ENCODE peak calls at places on chromosomes 12 and 14, in nine cellular contexts. I is suprapubic skin, Y is H1, R is transverse colon, Q is A549, C is K562, K is esophagus muscularis mucosa, X is sigmoid colon, B is stomach. E is an unnamed sample.

GRCh38 chr14:55530464-55530863 is 49.5 kb upstream of the KTN1 start:
- DNase-seq in I (no peak), Y (no peak), R (no peak), Q (no peak), C (no peak), K (no peak), X (no peak), B (no peak), E (no peak)

GRCh38 chr12:128914908-128915563 is 61.8 kb downstream of the GLT1D1 start:
- DNase-seq in I (no peak), Y (no peak), R (no peak), Q (no peak), C (no peak), K (no peak), X (no peak), B (no peak), E (no peak)

GRCh38 chr12:93292731-93293566 is 84.8 kb upstream of the NUDT4 start:
- DNase-seq in I (no peak), Y (no peak), R (no peak), Q (no peak), C (no peak), K (no peak), X (no peak), B (no peak), E (no peak)

GRCh38 chr14:61346793-61347192 is 25.4 kb downstream of the PRKCH start:
- DNase-seq in I (no peak), Y (no peak), R (no peak), Q (no peak), C (no peak), K (no peak), X (no peak), B (no peak), E (no peak)

GRCh38 chr12:30927210-30927576 is 645 bp downstream of the TSPAN11 start:
- DNase-seq in I (peak; percentile 50), Y (no peak), R (no peak), Q (no peak), C (no peak), K (no peak), X (no peak), B (no peak), E (no peak)

GRCh38 chr14:95138876-95139275 is 18.5 kb downstream of the DICER1 start:
- DNase-seq in I (no peak), Y (no peak), R (no peak), Q (no peak), C (no peak), K (no peak), X (no peak), B (no peak), E (no peak)

GRCh38 chr12:7142057-7142644 is 12.0 kb downstream of the CLSTN3 start:
- DNase-seq in I (no peak), Y (peak; percentile 85), R (peak; percentile 48), Q (peak; percentile 59), C (peak; percentile 60), K (no peak), X (no peak), B (peak; percentile 41), E (peak; percentile 30)

GRCh38 chr14:75306917-75307699 is 28.5 kb downstream of the FOS start:
- DNase-seq in I (no peak), Y (no peak), R (no peak), Q (peak; percentile 66), C (peak; percentile 41), K (no peak), X (no peak), B (no peak), E (no peak)

GRCh38 chr12:123335490-123335889 is 29.2 kb downstream of the SBNO1 start:
- DNase-seq in I (no peak), Y (no peak), R (no peak), Q (no peak), C (no peak), K (no peak), X (no peak), B (no peak), E (no peak)

GRCh38 chr14:106459971-106460730 is 933.8 kb downstream of the TMEM121 start:
- DNase-seq in I (no peak), Y (no peak), R (peak; percentile 20), Q (peak; percentile 21), C (peak; percentile 17), K (no peak), X (no peak), B (no peak), E (no peak)

GRCh38 chr12:49968431-49968830 is 4.3 kb upstream of the AQP6 start:
- DNase-seq in I (no peak), Y (no peak), R (no peak), Q (no peak), C (no peak), K (no peak), X (peak; percentile 56), B (no peak), E (no peak)

GRCh38 chr12:132424811-132425210 is 65.1 kb upstream of the FBRSL1 start:
- DNase-seq in I (no peak), Y (no peak), R (no peak), Q (no peak), C (no peak), K (no peak), X (no peak), B (no peak), E (no peak)

GRCh38 chr12:132424118-132424438 is 65.9 kb upstream of the FBRSL1 start:
- DNase-seq in I (no peak), Y (no peak), R (no peak), Q (no peak), C (no peak), K (no peak), X (no peak), B (no peak), E (no peak)

GRCh38 chr12:132423251-132424117 is 66.5 kb upstream of the FBRSL1 start:
- DNase-seq in I (no peak), Y (no peak), R (no peak), Q (peak; percentile 57), C (peak; percentile 78), K (no peak), X (no peak), B (no peak), E (no peak)

GRCh38 chr12:132419612-132420237 is 70.2 kb upstream of the FBRSL1 start:
- DNase-seq in I (no peak), Y (no peak), R (no peak), Q (no peak), C (no peak), K (no peak), X (no peak), B (no peak), E (no peak)

GRCh38 chr12:132422057-132423043 is 67.6 kb upstream of the FBRSL1 start:
- DNase-seq in I (no peak), Y (no peak), R (no peak), Q (no peak), C (no peak), K (no peak), X (no peak), B (no peak), E (no peak)
- TF ChIP-seq CTCF in I (no peak), Y (peak; percentile 62), R (no peak), Q (no peak), C (no peak), K (no peak), X (no peak), B (no peak), E (no peak)

DNA sequence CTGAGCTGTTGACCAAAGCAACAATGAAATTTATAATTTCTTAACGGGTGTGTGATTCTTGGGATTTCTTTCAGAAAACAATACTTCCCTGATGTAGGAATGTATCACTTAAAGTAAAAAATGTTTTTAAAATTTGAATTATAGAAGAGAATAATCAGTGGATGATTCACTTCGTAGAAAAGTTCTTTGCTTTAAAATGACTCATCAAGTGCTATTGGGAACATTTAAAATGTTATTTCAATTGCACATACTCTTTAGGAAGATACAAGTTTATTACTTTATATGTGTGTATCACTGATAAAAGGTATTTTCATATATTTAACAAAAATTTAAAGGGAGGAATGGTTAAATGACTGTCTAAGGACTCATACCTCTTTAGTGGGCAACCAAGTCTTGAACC is 155.3 kb downstream of the PDE3A start:
- DNase-seq in I (no peak), Y (no peak), R (no peak), Q (no peak), C (no peak), K (no peak), X (no peak), B (no peak), E (no peak)
- TF ChIP-seq EP300 in I (no peak), Y (no peak), R (no peak), Q (no peak), C (no peak), K (no peak), X (no peak), B (no peak), E (no peak)

GRCh38 chr14:51782412-51782811 is 78.0 kb upstream of the GNG2 start:
- DNase-seq in I (no peak), Y (no peak), R (no peak), Q (no peak), C (no peak), K (no peak), X (no peak), B (no peak), E (no peak)

GRCh38 chr14:51781352-51781751 is 79.1 kb upstream of the GNG2 start:
- DNase-seq in I (no peak), Y (no peak), R (no peak), Q (no peak), C (no peak), K (no peak), X (no peak), B (no peak), E (no peak)

GRCh38 chr14:51783765-51784164 is 76.6 kb upstream of the GNG2 start:
- DNase-seq in I (no peak), Y (no peak), R (no peak), Q (no peak), C (no peak), K (no peak), X (no peak), B (no peak), E (no peak)

GRCh38 chr14:51780741-51781140 is 79.7 kb upstream of the GNG2 start:
- DNase-seq in I (no peak), Y (no peak), R (no peak), Q (no peak), C (no peak), K (no peak), X (no peak), B (no peak), E (no peak)

GRCh38 chr14:51780006-51780692 is 80.3 kb upstream of the GNG2 start:
- DNase-seq in I (peak; percentile 89), Y (peak; percentile 86), R (peak; percentile 77), Q (peak; percentile 61), C (peak; percentile 42), K (peak; percentile 94), X (peak; percentile 87), B (peak; percentile 81), E (peak; percentile 62)
- TF ChIP-seq CTCF in I (peak; percentile 60), Y (peak; percentile 67), R (peak; percentile 81), Q (peak; percentile 84), C (peak; percentile 54), K (peak; percentile 85), X (peak; percentile 80), B (no peak), E (peak; percentile 80)

GRCh38 chr12:47964102-47964723 is 817 bp downstream of the TMEM106C start:
- DNase-seq in I (no peak), Y (no peak), R (peak; percentile 35), Q (no peak), C (no peak), K (no peak), X (peak; percentile 72), B (peak; percentile 39), E (peak; percentile 66)
- TF ChIP-seq EP300 in I (no peak), Y (no peak), R (no peak), Q (no peak), C (no peak), K (no peak), X (no peak), B (no peak), E (no peak)

E was measured in tibial nerve.